ENCODE peak calls at places on chromosomes 12 and 14, in six cellular contexts. F, C, J, Q, H and W are unnamed samples.

GRCh38 chr14:96747006-96747405 is 50.2 kb upstream of the VRK1 start:
- DNase-seq in F (no peak), C (peak; percentile 4), J (no peak), Q (no peak), H (no peak), W (no peak)

GRCh38 chr12:54385251-54385914 is 850 bp upstream of the ZNF385A start:
- DNase-seq in F (no peak), C (no peak), J (no peak), Q (peak; percentile 69), H (no peak), W (no peak)

GRCh38 chr14:74510211-74510931 is 16.8 kb downstream of the ISCA2 start:
- DNase-seq in F (peak; percentile 27), C (no peak), J (no peak), Q (no peak), H (no peak), W (no peak)

GRCh38 chr12:47758834-47759690 is at the start of gene RAPGEF3:
- DNase-seq in F (peak; percentile 79), C (peak; percentile 89), J (peak; percentile 62), Q (peak; percentile 91), H (peak; percentile 90), W (peak; percentile 42)

GRCh38 chr14:91996951-91997371 is 42.9 kb downstream of the TRIP11 start:
- DNase-seq in F (peak; percentile 78), C (no peak), J (peak; percentile 75), Q (peak; percentile 75), H (peak; percentile 73), W (peak; percentile 35)

GRCh38 chr12:122870867-122871664 is 24.9 kb downstream of the VPS37B start:
- DNase-seq in F (peak; percentile 65), C (no peak), J (no peak), Q (no peak), H (peak; percentile 70), W (no peak)

GRCh38 chr14:83217492-83217891 is 1683.8 kb upstream of the SEL1L start:
- DNase-seq in F (peak; percentile 27), C (no peak), J (no peak), Q (no peak), H (peak; percentile 53), W (no peak)

GRCh38 chr12:88816201-88816600 is 235.9 kb upstream of the KITLG start:
- DNase-seq in F (no peak), C (no peak), J (no peak), Q (no peak), H (no peak), W (no peak)

GRCh38 chr12:109462868-109463692 is 14.0 kb downstream of the KCTD10 start:
- DNase-seq in F (peak; percentile 99), C (peak; percentile 86), J (peak; percentile 29), Q (peak; percentile 66), H (peak; percentile 73), W (peak; percentile 66)

GRCh38 chr14:21091784-21092146 is 6.7 kb downstream of the ZNF219 start:
- DNase-seq in F (no peak), C (no peak), J (no peak), Q (no peak), H (no peak), W (no peak)

GRCh38 chr14:21092147-21093011 is 6.1 kb downstream of the ZNF219 start:
- DNase-seq in F (peak; percentile 81), C (peak; percentile 88), J (peak; percentile 88), Q (peak; percentile 91), H (peak; percentile 86), W (peak; percentile 75)

GRCh38 chr14:21090194-21090939 is 8.1 kb downstream of the ZNF219 start:
- DNase-seq in F (no peak), C (no peak), J (no peak), Q (peak; percentile 87), H (no peak), W (no peak)

GRCh38 chr14:21089877-21090193 is 8.6 kb downstream of the ZNF219 start:
- DNase-seq in F (no peak), C (no peak), J (no peak), Q (no peak), H (no peak), W (no peak)

GRCh38 chr14:21090940-21091663 is 7.4 kb downstream of the ZNF219 start:
- DNase-seq in F (no peak), C (no peak), J (no peak), Q (no peak), H (no peak), W (no peak)
- H3K4me3 ChIP-seq in F (no peak overlapping the region), C (no peak overlapping the region), J (no peak overlapping the region), Q (no peak overlapping the region), H (no peak overlapping the region), W (no peak overlapping the region)

DNA sequence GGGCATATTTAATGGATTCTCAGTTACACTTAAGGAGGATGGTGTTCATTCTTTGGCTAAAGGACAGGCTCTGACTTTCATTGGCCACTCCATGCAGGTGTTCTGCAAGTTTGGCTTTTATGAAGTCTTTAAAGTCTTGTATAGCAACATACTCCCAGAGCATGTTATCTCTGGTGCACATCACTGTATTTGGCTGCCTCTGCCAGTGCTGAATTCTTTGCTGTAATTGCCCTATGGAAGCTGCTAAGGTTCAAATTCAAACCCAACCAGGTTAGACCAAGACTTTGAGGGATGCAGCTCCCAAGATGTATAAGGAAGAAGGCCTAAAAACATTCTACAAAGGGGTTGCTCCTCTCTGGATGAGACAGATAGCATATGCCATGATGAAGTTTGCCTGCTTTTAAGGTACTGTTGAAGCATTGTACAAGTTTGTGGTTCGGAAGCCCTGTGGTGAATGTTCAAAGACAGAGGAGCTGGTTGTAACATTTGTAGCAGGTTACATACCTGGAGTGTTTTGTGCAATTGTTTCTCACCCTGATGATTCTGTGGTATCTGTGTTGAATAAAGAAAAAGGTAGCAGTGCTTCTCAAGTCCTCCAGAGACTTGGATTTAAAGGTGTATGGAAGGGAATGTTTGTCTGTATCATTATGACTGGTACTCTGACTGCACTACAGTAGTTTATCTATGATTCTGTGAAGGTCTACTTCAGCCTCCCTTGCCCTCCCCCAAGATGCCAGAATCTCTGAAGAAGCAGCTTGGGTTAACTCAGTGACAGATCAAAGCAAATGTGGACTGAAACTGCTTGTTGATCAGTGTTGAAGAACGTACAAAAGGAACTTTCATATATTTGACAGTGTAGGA is 19.4 kb downstream of the TMEM116 start:
- DNase-seq in F (no peak), C (no peak), J (peak; percentile 65), Q (no peak), H (no peak), W (peak; percentile 76)
- H3K4me3 ChIP-seq in F (no peak overlapping the region), C (no peak overlapping the region), J (peak overlapping the region; percentile 86), Q (no peak overlapping the region), H (no peak overlapping the region), W (peak overlapping the region; percentile 46)

GRCh38 chr14:95317817-95318343 is 1.8 kb downstream of the CLMN start:
- DNase-seq in F (no peak), C (no peak), J (no peak), Q (no peak), H (no peak), W (no peak)
- H3K4me3 ChIP-seq in F (no peak overlapping the region), C (no peak overlapping the region), J (no peak overlapping the region), Q (no peak overlapping the region), H (no peak overlapping the region), W (no peak overlapping the region)

GRCh38 chr12:126727218-126727601 is 1539.8 kb upstream of the TMEM132C start:
- DNase-seq in F (no peak), C (no peak), J (no peak), Q (no peak), H (no peak), W (no peak)
- H3K4me3 ChIP-seq in F (no peak overlapping the region), C (no peak overlapping the region), J (no peak overlapping the region), Q (peak overlapping the region; percentile 53), H (no peak overlapping the region), W (no peak overlapping the region)

DNA sequence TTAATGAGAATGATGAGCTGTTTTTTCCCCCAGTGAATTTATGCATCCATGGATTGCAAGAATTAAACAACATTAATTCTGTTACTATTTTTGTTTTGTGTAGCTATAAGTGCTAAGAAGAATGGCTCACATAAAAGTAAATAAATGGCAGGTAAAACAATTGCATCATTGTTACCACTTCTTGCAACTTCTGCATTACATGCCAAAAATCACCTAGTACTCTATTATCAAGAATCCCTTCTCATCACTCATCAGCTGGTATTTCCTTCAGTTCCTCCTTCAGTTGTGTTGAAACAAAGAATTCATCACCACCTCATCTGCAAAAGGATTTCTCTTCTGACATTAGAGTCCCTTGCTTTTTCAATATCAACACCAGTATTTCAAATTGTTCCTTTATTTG is 773 bp downstream of the A2M start:
- DNase-seq in F (no peak), C (no peak), J (no peak), Q (no peak), H (no peak), W (no peak)
- H3K4me3 ChIP-seq in F (no peak overlapping the region), C (peak overlapping the region; percentile 16), J (no peak overlapping the region), Q (no peak overlapping the region), H (no peak overlapping the region), W (no peak overlapping the region)